ENCODE peak calls at places on chromosome 20, in six cellular contexts. P is A549, U is WTC11, J is HepG2, T is K562, R is H1. H is an unnamed sample.

GRCh38 chr20:38139919-38140753 is 24.9 kb downstream of the TGM2 start:
- DNase-seq in P (no peak), U (no peak), J (no peak), T (no peak), R (no peak), H (peak)

GRCh38 chr20:61559706-61560315 is 307.8 kb downstream of the CDH4 start:
- DNase-seq in P (no peak), U (no peak), J (no peak), T (no peak), R (no peak), H (no peak)

GRCh38 chr20:37243937-37244571 is 17.6 kb downstream of the GHRH start:
- DNase-seq in P (no peak), U (no peak), J (no peak), T (no peak), R (no peak), H (peak)

GRCh38 chr20:35297740-35298139 is 5.5 kb upstream of the FAM83C start:
- DNase-seq in P (no peak), U (no peak), J (no peak), T (no peak), R (no peak), H (no peak)

GRCh38 chr20:48986899-48987298 is 59.2 kb upstream of the CSE1L start:
- DNase-seq in P (peak), U (no peak), J (peak), T (peak), R (no peak), H (peak)

GRCh38 chr20:58109126-58109880 is 119.2 kb downstream of the ANKRD60 start:
- DNase-seq in P (peak), U (no peak), J (no peak), T (no peak), R (no peak), H (no peak)

GRCh38 chr20:35478804-35479472 is 23.5 kb downstream of the CEP250 start:
- DNase-seq in P (peak), U (peak), J (peak), T (peak), R (peak), H (no peak)

GRCh38 chr20:4084721-4085120 is 69.4 kb upstream of the RNF24 start:
- DNase-seq in P (no peak), U (no peak), J (no peak), T (no peak), R (no peak), H (no peak)

GRCh38 chr20:54132612-54133433 is 41.0 kb downstream of the CYP24A1 start:
- DNase-seq in P (peak), U (no peak), J (peak), T (no peak), R (no peak), H (no peak)

GRCh38 chr20:33908351-33908750 is 85.4 kb upstream of the RALY start:
- DNase-seq in P (no peak), U (no peak), J (no peak), T (no peak), R (no peak), H (no peak)

GRCh38 chr20:58574014-58574413 is 58.8 kb upstream of the APCDD1L start:
- DNase-seq in P (no peak), U (no peak), J (no peak), T (no peak), R (no peak), H (no peak)

GRCh38 chr20:24695529-24696225 is 226.2 kb downstream of the SYNDIG1 start:
- DNase-seq in P (no peak), U (no peak), J (no peak), T (no peak), R (no peak), H (no peak)

GRCh38 chr20:36331182-36331581 is 25.0 kb downstream of the DLGAP4 start:
- DNase-seq in P (no peak), U (no peak), J (no peak), T (no peak), R (no peak), H (no peak)

GRCh38 chr20:25254571-25254970 is 6.7 kb downstream of the PYGB start:
- DNase-seq in P (no peak), U (no peak), J (no peak), T (no peak), R (no peak), H (no peak)

GRCh38 chr20:61693055-61693600 is 372.6 kb downstream of the TAF4 start:
- DNase-seq in P (no peak), U (no peak), J (no peak), T (no peak), R (no peak), H (no peak)

GRCh38 chr20:8218861-8219260 is 86.8 kb downstream of the PLCB1 start:
- DNase-seq in P (no peak), U (no peak), J (no peak), T (no peak), R (no peak), H (no peak)

GRCh38 chr20:47596003-47596571 is 94.4 kb downstream of the NCOA3 start:
- DNase-seq in P (no peak), U (no peak), J (peak), T (no peak), R (no peak), H (no peak)

GRCh38 chr20:38685853-38686473 is 38.3 kb upstream of the SLC32A1 start:
- DNase-seq in P (peak), U (peak), J (peak), T (peak), R (peak), H (peak)

GRCh38 chr20:34998331-34998950 is 42.8 kb downstream of the MYH7B start:
- DNase-seq in P (no peak), U (peak), J (no peak), T (no peak), R (peak), H (no peak)

GRCh38 chr20:12054556-12054955 is 136.9 kb downstream of the BTBD3 start:
- DNase-seq in P (no peak), U (no peak), J (no peak), T (no peak), R (no peak), H (peak)

GRCh38 chr20:22535483-22535882 is 48.9 kb downstream of the FOXA2 start:
- DNase-seq in P (no peak), U (no peak), J (no peak), T (no peak), R (no peak), H (no peak)

GRCh38 chr20:38589351-38589750 is 8.4 kb downstream of the ADIG start:
- DNase-seq in P (no peak), U (no peak), J (no peak), T (no peak), R (no peak), H (no peak)

GRCh38 chr20:61303217-61303616 is 51.2 kb downstream of the CDH4 start:
- DNase-seq in P (no peak), U (no peak), J (no peak), T (no peak), R (no peak), H (no peak)

GRCh38 chr20:53040678-53041674 is 68.8 kb downstream of the TSHZ2 start:
- DNase-seq in P (no peak), U (no peak), J (no peak), T (no peak), R (no peak), H (no peak)

GRCh38 chr20:1964659-1965405 is 29.0 kb downstream of the PDYN start:
- DNase-seq in P (no peak), U (no peak), J (no peak), T (no peak), R (no peak), H (no peak)

DNA sequence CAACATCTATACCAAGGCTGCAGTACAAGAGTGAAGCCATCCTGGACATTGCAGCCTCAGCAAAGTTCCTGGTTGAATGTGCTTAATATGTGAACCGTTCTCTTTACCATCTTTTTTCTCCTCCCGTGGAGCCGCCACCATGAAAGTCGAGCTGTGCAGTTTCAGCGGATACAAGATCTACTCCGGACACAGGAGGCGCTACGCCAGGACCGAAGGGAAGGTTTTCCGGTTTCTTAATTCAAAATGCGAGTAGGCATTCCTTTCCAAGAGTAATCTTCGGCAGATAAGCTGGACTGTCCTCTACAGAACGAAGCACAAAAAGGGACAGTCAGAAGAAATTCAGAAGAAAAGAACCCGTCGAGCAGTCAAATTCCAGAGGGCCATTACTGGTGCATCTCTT is 8.4 kb upstream of the LINC00237 start:
- DNase-seq in P (no peak), U (no peak), J (no peak), T (no peak), R (no peak), H (no peak)
- TF ChIP-seq CTCF in P (no peak), U (no peak), J (no peak), T (no peak), R (peak), H (no peak)

GRCh38 chr20:17507032-17507431 is 24.1 kb downstream of the BFSP1 start:
- DNase-seq in P (no peak), U (no peak), J (no peak), T (peak), R (no peak), H (no peak)
- TF ChIP-seq JUN in P (no peak), U (no peak), J (no peak), T (no peak), R (no peak), H (no peak)

GRCh38 chr20:884983-885952 is 30.9 kb downstream of the ANGPT4 start:
- DNase-seq in P (no peak), U (peak), J (no peak), T (peak), R (peak), H (peak)
- TF ChIP-seq CTCF in P (no peak), U (no peak), J (no peak), T (peak), R (peak), H (no peak)

GRCh38 chr20:5996765-5997164 is 46.3 kb downstream of the MCM8 start:
- DNase-seq in P (peak), U (no peak), J (no peak), T (no peak), R (no peak), H (no peak)
- TF ChIP-seq JUN in P (no peak), U (no peak), J (no peak), T (no peak), R (no peak), H (no peak)

GRCh38 chr20:10051185-10051584 is 16.4 kb downstream of the ANKEF1 start:
- DNase-seq in P (no peak), U (no peak), J (no peak), T (no peak), R (no peak), H (no peak)

DNA sequence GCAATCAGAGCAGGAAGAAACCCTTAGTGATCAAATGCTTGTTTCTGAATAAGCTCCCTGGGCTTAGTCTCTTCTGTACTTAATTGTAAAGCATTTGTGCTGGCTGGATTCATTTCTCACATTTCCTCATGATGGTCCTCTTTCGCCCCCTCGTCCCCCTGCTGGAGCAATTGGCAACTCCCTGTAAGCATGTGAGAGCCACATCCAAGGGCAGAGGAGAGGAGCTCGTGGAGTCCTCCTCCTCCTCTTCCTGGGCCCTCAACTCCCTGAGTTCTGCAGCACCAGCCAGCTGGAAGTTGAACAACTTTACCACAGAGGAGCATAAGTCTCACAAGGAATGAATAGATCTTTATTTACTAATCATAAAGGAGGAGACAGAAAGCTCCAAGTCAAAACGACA is 12.6 kb downstream of the ANKEF1 start:
- DNase-seq in P (peak), U (peak), J (peak), T (peak), R (peak), H (no peak)
- TF ChIP-seq CTCF in P (peak), U (peak), J (peak), T (no peak), R (peak), H (peak)

GRCh38 chr20:44166008-44166407 is 21.0 kb downstream of the JPH2 start:
- DNase-seq in P (peak), U (no peak), J (peak), T (no peak), R (no peak), H (no peak)
- TF ChIP-seq JUN in P (no peak), U (no peak), J (no peak), T (no peak), R (no peak), H (no peak)

DNA sequence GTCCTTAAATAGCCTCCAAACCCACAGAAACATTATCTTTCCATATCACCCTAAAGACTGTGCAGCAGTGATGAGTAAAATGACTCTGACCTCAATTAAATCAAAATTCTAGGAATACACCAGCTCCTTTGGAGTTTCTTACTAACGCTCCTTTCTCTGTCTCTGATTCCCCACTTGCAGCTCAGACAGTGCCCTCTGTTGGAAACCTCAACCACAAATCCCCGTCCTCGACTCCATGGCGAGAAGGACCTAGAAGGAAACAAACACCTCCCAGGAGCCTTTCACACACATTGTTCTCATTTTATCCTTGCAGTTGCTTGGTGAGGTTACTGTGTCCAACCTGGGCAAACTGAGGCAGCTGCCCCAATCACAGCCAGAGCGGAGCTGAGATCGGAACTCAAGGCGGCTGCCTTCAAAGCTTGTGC is 17.7 kb upstream of the PARD6B start:
- DNase-seq in P (peak), U (peak), J (no peak), T (peak), R (peak), H (no peak)
- TF ChIP-seq CTCF in P (peak), U (no peak), J (peak), T (peak), R (peak), H (peak)

DNA sequence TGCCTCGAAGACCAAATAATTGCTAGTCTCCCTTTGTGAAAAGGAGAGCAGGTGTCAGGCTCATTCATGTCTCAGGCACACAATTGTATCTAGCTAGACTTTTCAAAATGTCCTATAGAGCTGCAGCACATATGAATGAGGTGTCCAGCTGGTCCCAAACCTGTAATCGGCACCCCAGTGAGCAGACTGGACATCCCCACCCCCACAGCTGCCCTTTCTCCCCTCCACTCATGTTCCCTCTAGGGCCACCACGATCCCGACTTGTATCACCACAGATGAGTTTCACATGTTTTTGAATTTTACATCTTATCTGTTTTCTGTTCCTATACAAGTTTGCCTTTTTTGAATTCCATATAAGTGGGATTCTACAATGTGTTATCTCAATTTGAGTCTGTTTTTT is 123.7 kb downstream of the CEBPB start:
- DNase-seq in P (no peak), U (no peak), J (no peak), T (no peak), R (no peak), H (no peak)
- TF ChIP-seq JUN in P (no peak), U (no peak), J (no peak), T (no peak), R (no peak), H (no peak)

DNA sequence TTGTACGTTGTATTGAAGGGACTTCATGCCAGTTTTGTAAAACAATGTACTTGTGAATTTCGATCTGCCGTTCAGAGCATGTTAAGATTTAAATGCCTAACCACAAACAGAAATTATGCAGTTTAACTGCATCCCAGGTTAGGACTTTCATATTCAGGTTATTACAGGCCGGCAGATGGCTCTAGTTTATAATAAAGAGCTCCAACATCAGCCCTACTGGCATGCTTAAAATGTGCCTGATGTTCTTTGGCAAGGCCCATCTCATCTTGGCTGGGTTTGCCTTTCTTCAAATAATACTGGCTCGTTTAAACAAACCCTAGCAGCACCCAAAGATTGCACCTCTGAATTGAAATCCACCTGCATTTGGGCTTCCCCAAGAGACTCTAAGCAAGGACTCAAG is 169.3 kb upstream of the RIN2 start:
- DNase-seq in P (no peak), U (no peak), J (peak), T (no peak), R (no peak), H (no peak)
- TF ChIP-seq CTCF in P (no peak), U (no peak), J (peak), T (no peak), R (no peak), H (no peak)